ENCODE peak calls at places on chromosomes 6 and 20, in eight cellular contexts. P is HCT116, M is AG09309, O is heart left ventricle, C is mammary epithelial cell, T is astrocyte of the cerebellum, U is fibroblast of lung, D is dorsolateral prefrontal cortex. B is an unnamed sample.

GRCh38 chr6:5159162-5159561 is 74.0 kb downstream of the PPP1R3G start:
- DNase-seq in U (no peak), D (no peak), C (peak; percentile 35), O (no peak), P (no peak), M (no peak), T (no peak), B (no peak)

GRCh38 chr20:53805895-53806384 is 212.3 kb upstream of the ZNF217 start:
- DNase-seq in P (no peak), D (no peak), C (peak; percentile 88), U (peak; percentile 45), O (no peak), M (no peak), T (no peak), B (peak; percentile 70)

GRCh38 chr6:14857501-14857900 is 388.4 kb upstream of the JARID2 start:
- DNase-seq in D (no peak), O (no peak), T (no peak), P (no peak), M (no peak), C (no peak), U (no peak), B (no peak)

GRCh38 chr20:49993301-49993751 is 10.5 kb downstream of the SNAI1 start:
- DNase-seq in O (no peak), U (peak; percentile 45), T (no peak), D (no peak), C (no peak), M (no peak), P (no peak), B (no peak)

GRCh38 chr20:40880063-40880715 is 148.4 kb upstream of the TOP1 start:
- DNase-seq in O (no peak), T (no peak), M (no peak), C (peak; percentile 23), U (no peak), P (no peak), D (no peak), B (no peak)

GRCh38 chr20:5657873-5658200 is 92.4 kb upstream of the SHLD1 start:
- DNase-seq in D (no peak), M (no peak), U (no peak), P (no peak), T (no peak), C (no peak), O (no peak), B (no peak)

GRCh38 chr20:12573428-12573827 is 435.3 kb upstream of the SPTLC3 start:
- DNase-seq in P (no peak), O (no peak), U (no peak), M (no peak), T (no peak), D (no peak), C (no peak), B (no peak)

GRCh38 chr6:106112446-106112845 is 26.3 kb downstream of the PRDM1 start:
- DNase-seq in O (no peak), U (no peak), T (no peak), D (no peak), M (no peak), P (no peak), C (no peak), B (no peak)

GRCh38 chr6:116564296-116564695 is 7.0 kb upstream of the RWDD1 start:
- DNase-seq in P (no peak), M (peak; percentile 51), T (peak; percentile 34), D (no peak), U (no peak), O (no peak), C (no peak), B (no peak)

GRCh38 chr6:35469711-35470662 is 1.8 kb downstream of the RPL10A start:
- DNase-seq in T (no peak), U (peak; percentile 34), D (no peak), M (no peak), O (no peak), C (peak; percentile 66), P (no peak), B (peak; percentile 31)

GRCh38 chr20:14700641-14700965 is 363.2 kb upstream of the FLRT3 start:
- DNase-seq in T (no peak), O (no peak), C (peak; percentile 80), D (peak; percentile 13), P (no peak), U (peak; percentile 4), M (no peak), B (peak; percentile 39)

GRCh38 chr20:61712632-61713031 is 353.0 kb downstream of the TAF4 start:
- DNase-seq in P (no peak), O (no peak), U (no peak), C (no peak), D (no peak), M (no peak), T (no peak), B (no peak)

GRCh38 chr6:2823104-2823850 is 18.4 kb downstream of the SERPINB1 start:
- DNase-seq in O (no peak), P (no peak), T (no peak), M (no peak), C (no peak), D (no peak), U (peak; percentile 19), B (no peak)

GRCh38 chr20:59645316-59645715 is 41.0 kb downstream of the PHACTR3 start:
- DNase-seq in T (no peak), O (no peak), D (peak; percentile 65), P (no peak), M (no peak), U (no peak), C (no peak), B (no peak)

GRCh38 chr6:84769247-84769646 is 4.8 kb upstream of the TBX18 start:
- DNase-seq in M (no peak), C (no peak), P (no peak), T (no peak), O (no peak), D (no peak), U (no peak), B (no peak)

GRCh38 chr6:131792091-131792496 is 15.7 kb upstream of the ENPP1 start:
- DNase-seq in U (peak; percentile 16), P (no peak), C (peak; percentile 70), M (peak; percentile 66), T (peak; percentile 39), O (no peak), D (no peak), B (no peak)

DNA sequence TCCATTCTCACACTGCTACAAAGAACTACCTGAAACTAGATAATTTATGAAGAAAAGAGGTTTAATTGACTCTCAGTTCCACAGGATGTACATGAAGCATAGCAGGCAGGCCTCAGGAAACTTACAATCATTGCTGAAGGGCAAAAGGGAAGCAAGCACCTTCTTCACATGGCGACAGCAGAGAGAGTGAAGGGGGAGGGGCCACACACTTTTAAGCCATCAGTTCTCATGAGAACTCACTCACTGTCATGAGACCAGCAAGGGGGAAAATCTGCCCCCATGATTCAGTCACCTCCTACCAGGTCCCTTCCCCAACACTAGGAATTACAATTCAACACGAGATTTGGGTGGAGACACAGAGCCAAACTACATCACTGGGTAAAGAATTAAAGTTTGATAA is 12.5 kb upstream of the ENPP1 start:
- DNase-seq in T (no peak), U (no peak), C (no peak), M (no peak), P (no peak), O (no peak), D (no peak), B (no peak)
- TF ChIP-seq CTCF in T (no peak), U (no peak), C (no peak), M (no peak), P (no peak), O (no peak), D (no peak), B (no peak)

DNA sequence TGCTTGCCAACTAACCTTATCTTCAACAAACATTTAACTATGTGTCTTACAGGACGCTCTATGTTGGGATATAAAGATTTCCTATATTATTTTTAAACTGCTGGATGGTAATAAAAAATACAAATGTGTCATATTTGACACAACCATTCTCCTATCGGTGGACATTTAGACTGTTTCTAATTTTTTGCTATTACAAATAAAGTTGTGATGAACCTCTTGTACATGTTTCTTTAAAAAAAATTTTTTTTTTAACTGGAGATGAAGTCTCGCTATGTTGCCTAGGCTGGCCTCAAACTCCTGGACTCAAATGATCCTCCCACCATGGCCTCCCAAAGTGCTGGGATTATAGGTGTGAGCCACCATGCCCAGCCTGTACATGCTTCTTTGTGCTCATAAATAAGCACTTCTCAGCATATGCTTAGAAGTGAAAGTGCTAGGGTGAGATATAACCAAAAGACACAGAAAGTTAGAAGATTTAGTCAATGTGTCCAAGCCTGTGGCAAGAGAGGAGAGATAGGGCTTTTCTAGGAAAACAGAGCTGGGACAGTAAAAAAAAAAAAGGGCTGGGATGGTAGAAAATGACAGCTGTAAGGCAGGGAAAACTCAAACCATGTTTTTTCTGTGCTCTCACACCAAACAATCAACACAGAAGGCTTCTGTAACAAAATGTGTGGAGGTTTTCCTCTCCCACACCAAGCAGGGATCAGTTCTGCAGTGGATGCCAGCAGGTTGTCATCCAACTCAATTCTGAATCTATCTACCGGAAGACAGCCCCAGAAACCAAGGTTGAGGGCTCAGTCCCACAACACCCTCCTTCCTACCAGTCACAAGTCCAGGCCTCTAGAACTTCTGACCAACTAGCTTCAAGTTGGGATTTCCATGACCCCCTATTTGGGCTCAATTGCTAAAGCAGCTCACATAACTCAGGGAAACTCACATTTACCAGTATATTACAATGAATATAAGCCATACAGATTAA is 70.0 kb upstream of the SMIM29 start:
- DNase-seq in U (no peak), P (no peak), D (no peak), M (no peak), O (no peak), C (no peak), T (no peak), B (no peak)
- H3K4me3 ChIP-seq in U (no peak overlapping the region), P (no peak overlapping the region), D (no peak overlapping the region), M (no peak overlapping the region), O (no peak overlapping the region), C (no peak overlapping the region), T (no peak overlapping the region), B (no peak overlapping the region)

GRCh38 chr20:9597547-9597946 is 83.2 kb downstream of the LAMP5 start:
- DNase-seq in D (no peak), U (no peak), M (no peak), C (peak; percentile 53), T (no peak), P (no peak), O (no peak), B (no peak)

GRCh38 chr20:9602834-9603173 is 88.4 kb downstream of the LAMP5 start:
- DNase-seq in C (no peak), P (no peak), M (no peak), O (no peak), D (no peak), U (no peak), T (no peak), B (no peak)

GRCh38 chr20:9600562-9600961 is 86.2 kb downstream of the LAMP5 start:
- DNase-seq in O (no peak), T (no peak), D (no peak), M (no peak), P (no peak), C (no peak), U (no peak), B (no peak)
- TF ChIP-seq CTCF in O (no peak), T (no peak), D (no peak), M (no peak), P (no peak), C (no peak), U (no peak), B (no peak)

GRCh38 chr6:85775883-85776282 is 133.2 kb upstream of the SYNCRIP start:
- DNase-seq in P (no peak), C (no peak), T (no peak), M (no peak), U (no peak), O (no peak), D (no peak), B (no peak)

GRCh38 chr6:85772641-85773040 is 130.0 kb upstream of the SYNCRIP start:
- DNase-seq in U (no peak), O (no peak), C (no peak), M (no peak), D (no peak), T (no peak), P (no peak), B (no peak)

GRCh38 chr6:85771925-85772430 is 129.3 kb upstream of the SYNCRIP start:
- DNase-seq in C (no peak), M (no peak), O (no peak), U (no peak), D (no peak), P (no peak), T (no peak), B (no peak)

GRCh38 chr6:85771455-85771854 is 128.8 kb upstream of the SYNCRIP start:
- DNase-seq in D (no peak), M (no peak), T (no peak), C (no peak), P (no peak), O (no peak), U (no peak), B (no peak)
- H3K4me3 ChIP-seq in D (no peak overlapping the region), M (no peak overlapping the region), T (no peak overlapping the region), C (no peak overlapping the region), P (no peak overlapping the region), O (no peak overlapping the region), U (no peak overlapping the region), B (no peak overlapping the region)

B was measured in fibroblast of the aortic adventitia.